ENCODE peak calls at places on chromosomes 12 and 14, in six cellular contexts. One of them, this sample, is unnamed.
A peak's percentile ranks its signal among the peaks of the same experiment; 100 is the strongest.

GRCh38 chr14:56120091-56120632 is 2.0 kb downstream of the PELI2 start:
- DNase-seq in AG08395: peak; percentile 29
- DNase-seq in ELR: no peak
- DNase-seq in lower lobe of right lung: no peak
- DNase-seq in SW 1271: no peak
- DNase-seq in left colon: peak; percentile 21
- DNase-seq in this sample: peak; percentile 24

GRCh38 chr12:13099066-13099909 is 4.2 kb downstream of the GSG1 start:
- DNase-seq in AG08395: no peak
- DNase-seq in left colon: peak; percentile 28
- DNase-seq in ELR: peak; percentile 49
- DNase-seq in SW 1271: no peak
- DNase-seq in lower lobe of right lung: no peak
- DNase-seq in this sample: no peak

GRCh38 chr14:91872517-91873470 is 5.5 kb upstream of the TC2N start:
- DNase-seq in ELR: no peak
- DNase-seq in left colon: peak; percentile 81
- DNase-seq in lower lobe of right lung: peak; percentile 85
- DNase-seq in AG08395: peak; percentile 38
- DNase-seq in SW 1271: no peak
- DNase-seq in this sample: peak; percentile 92

GRCh38 chr12:53063708-53064612 is 14.1 kb downstream of the TNS2 start:
- DNase-seq in lower lobe of right lung: no peak
- DNase-seq in AG08395: peak; percentile 55
- DNase-seq in SW 1271: no peak
- DNase-seq in ELR: peak; percentile 15
- DNase-seq in left colon: no peak
- DNase-seq in this sample: no peak

GRCh38 chr14:81311128-81311527 is 89.0 kb downstream of the STON2 start:
- DNase-seq in ELR: no peak
- DNase-seq in AG08395: no peak
- DNase-seq in SW 1271: no peak
- DNase-seq in lower lobe of right lung: no peak
- DNase-seq in left colon: no peak
- DNase-seq in this sample: no peak

GRCh38 chr12:111455448-111456320 is 50.0 kb downstream of the SH2B3 start:
- DNase-seq in left colon: no peak
- DNase-seq in AG08395: peak; percentile 74
- DNase-seq in ELR: peak; percentile 75
- DNase-seq in lower lobe of right lung: no peak
- DNase-seq in SW 1271: no peak
- DNase-seq in this sample: peak; percentile 29

GRCh38 chr14:73870525-73871235 is 16.0 kb upstream of the ZNF410 start:
- DNase-seq in lower lobe of right lung: no peak
- DNase-seq in ELR: no peak
- DNase-seq in AG08395: no peak
- DNase-seq in left colon: no peak
- DNase-seq in SW 1271: no peak
- DNase-seq in this sample: no peak

GRCh38 chr12:47832263-47832933 is 12.7 kb upstream of the HDAC7 start:
- DNase-seq in SW 1271: no peak
- DNase-seq in lower lobe of right lung: no peak
- DNase-seq in AG08395: no peak
- DNase-seq in left colon: no peak
- DNase-seq in ELR: no peak
- DNase-seq in this sample: no peak

GRCh38 chr14:46769292-46769691 is 117.7 kb upstream of the RPL10L start:
- DNase-seq in ELR: no peak
- DNase-seq in SW 1271: no peak
- DNase-seq in AG08395: no peak
- DNase-seq in left colon: no peak
- DNase-seq in lower lobe of right lung: no peak
- DNase-seq in this sample: no peak

GRCh38 chr12:46795988-46796387 is 29.8 kb downstream of the SLC38A4 start:
- DNase-seq in ELR: no peak
- DNase-seq in lower lobe of right lung: no peak
- DNase-seq in left colon: no peak
- DNase-seq in SW 1271: no peak
- DNase-seq in AG08395: no peak
- DNase-seq in this sample: no peak

GRCh38 chr12:94710933-94711332 is 60.6 kb upstream of the TMCC3 start:
- DNase-seq in ELR: peak; percentile 49
- DNase-seq in SW 1271: peak; percentile 46
- DNase-seq in AG08395: peak; percentile 17
- DNase-seq in lower lobe of right lung: no peak
- DNase-seq in left colon: peak; percentile 62
- DNase-seq in this sample: no peak

GRCh38 chr14:90567991-90568390 is 171.2 kb downstream of the CALM1 start:
- DNase-seq in AG08395: no peak
- DNase-seq in ELR: no peak
- DNase-seq in left colon: no peak
- DNase-seq in SW 1271: no peak
- DNase-seq in lower lobe of right lung: no peak
- DNase-seq in this sample: no peak

GRCh38 chr12:68572650-68573049 is 38.0 kb upstream of the RAP1B start:
- DNase-seq in lower lobe of right lung: no peak
- DNase-seq in AG08395: peak; percentile 9
- DNase-seq in SW 1271: no peak
- DNase-seq in ELR: peak; percentile 18
- DNase-seq in left colon: no peak
- DNase-seq in this sample: no peak

GRCh38 chr12:98154850-98155249 is 360.5 kb upstream of the TMPO start:
- DNase-seq in SW 1271: no peak
- DNase-seq in lower lobe of right lung: no peak
- DNase-seq in ELR: peak; percentile 1
- DNase-seq in AG08395: no peak
- DNase-seq in left colon: no peak
- DNase-seq in this sample: no peak

GRCh38 chr12:779745-780734 is 27.7 kb downstream of the WNK1 start:
- DNase-seq in SW 1271: peak; percentile 60
- DNase-seq in ELR: peak; percentile 84
- DNase-seq in AG08395: peak; percentile 55
- DNase-seq in lower lobe of right lung: no peak
- DNase-seq in left colon: no peak
- DNase-seq in this sample: no peak

GRCh38 chr12:55741978-55742377 is 944 bp upstream of the GDF11 start:
- DNase-seq in SW 1271: no peak
- DNase-seq in left colon: no peak
- DNase-seq in AG08395: no peak
- DNase-seq in ELR: no peak
- DNase-seq in lower lobe of right lung: no peak
- DNase-seq in this sample: no peak

GRCh38 chr12:68043446-68043845 is 54.2 kb downstream of the IFNG-AS1 start:
- DNase-seq in ELR: no peak
- DNase-seq in SW 1271: no peak
- DNase-seq in lower lobe of right lung: no peak
- DNase-seq in AG08395: no peak
- DNase-seq in left colon: no peak
- DNase-seq in this sample: no peak

GRCh38 chr12:51907083-51907863 is at the start of gene ACVRL1:
- DNase-seq in SW 1271: no peak
- DNase-seq in ELR: no peak
- DNase-seq in AG08395: peak; percentile 43
- DNase-seq in left colon: peak; percentile 67
- DNase-seq in lower lobe of right lung: peak; percentile 49
- DNase-seq in this sample: peak; percentile 73

GRCh38 chr12:228846-229200 is 14.9 kb upstream of the SLC6A12 start:
- DNase-seq in SW 1271: no peak
- DNase-seq in ELR: no peak
- DNase-seq in AG08395: no peak
- DNase-seq in left colon: no peak
- DNase-seq in lower lobe of right lung: no peak
- DNase-seq in this sample: no peak

GRCh38 chr12:128068211-128068610 is 198.8 kb upstream of the TMEM132C start:
- DNase-seq in AG08395: no peak
- DNase-seq in ELR: no peak
- DNase-seq in lower lobe of right lung: no peak
- DNase-seq in left colon: no peak
- DNase-seq in SW 1271: no peak
- DNase-seq in this sample: no peak

GRCh38 chr14:104913413-104913812 is 11.3 kb upstream of the PLD4 start:
- DNase-seq in ELR: no peak
- DNase-seq in left colon: no peak
- DNase-seq in lower lobe of right lung: no peak
- DNase-seq in AG08395: no peak
- DNase-seq in SW 1271: no peak
- DNase-seq in this sample: no peak

GRCh38 chr14:87233806-87234384 is 759.1 kb downstream of the GALC start:
- DNase-seq in AG08395: no peak
- DNase-seq in SW 1271: no peak
- DNase-seq in ELR: no peak
- DNase-seq in lower lobe of right lung: no peak
- DNase-seq in left colon: no peak
- DNase-seq in this sample: no peak

GRCh38 chr12:45674583-45674982 is 54.9 kb upstream of the ARID2 start:
- DNase-seq in lower lobe of right lung: peak; percentile 76
- DNase-seq in SW 1271: peak; percentile 10
- DNase-seq in left colon: peak; percentile 23
- DNase-seq in ELR: peak; percentile 96
- DNase-seq in AG08395: peak; percentile 60
- DNase-seq in this sample: no peak

GRCh38 chr14:104768437-104769323 is 15.7 kb downstream of the SIVA1 start:
- DNase-seq in left colon: peak; percentile 91
- DNase-seq in ELR: peak; percentile 82
- DNase-seq in AG08395: peak; percentile 87
- DNase-seq in lower lobe of right lung: peak; percentile 92
- DNase-seq in SW 1271: peak; percentile 60
- DNase-seq in this sample: peak; percentile 95

GRCh38 chr14:24224618-24225071 is 7.5 kb downstream of the NEDD8 start:
- DNase-seq in lower lobe of right lung: no peak
- DNase-seq in ELR: peak; percentile 91
- DNase-seq in SW 1271: peak; percentile 92
- DNase-seq in AG08395: peak; percentile 70
- DNase-seq in left colon: no peak
- DNase-seq in this sample: no peak

GRCh38 chr14:65551019-65551643 is 138.6 kb downstream of the FUT8 start:
- DNase-seq in left colon: no peak
- DNase-seq in SW 1271: no peak
- DNase-seq in AG08395: no peak
- DNase-seq in ELR: no peak
- DNase-seq in lower lobe of right lung: no peak
- DNase-seq in this sample: no peak

GRCh38 chr14:45364565-45364964 is 111.6 kb upstream of the MIS18BP1 start:
- DNase-seq in lower lobe of right lung: no peak
- DNase-seq in AG08395: no peak
- DNase-seq in left colon: no peak
- DNase-seq in SW 1271: no peak
- DNase-seq in ELR: peak; percentile 1
- DNase-seq in this sample: no peak